ENCODE peak calls at places on chromosomes 6 and 20, in four cellular contexts. P is upper lobe of left lung, S is transverse colon, Z is A549. R is an unnamed sample.

GRCh38 chr6:128696651-128697391 is 176.4 kb upstream of the PTPRK start:
- DNase-seq in Z (peak; percentile 23), P (no peak), S (no peak), R (no peak)

GRCh38 chr6:20441921-20442320 is 40.2 kb downstream of the E2F3 start:
- DNase-seq in Z (no peak), P (no peak), S (no peak), R (no peak)

GRCh38 chr20:63529861-63530787 is 7.1 kb downstream of the PTK6 start:
- DNase-seq in P (peak; percentile 18), S (no peak), Z (no peak), R (no peak)

GRCh38 chr20:58610071-58610800 is 40.8 kb upstream of the STX16 start:
- DNase-seq in Z (no peak), S (no peak), P (no peak), R (no peak)

GRCh38 chr6:38524436-38525145 is 115.1 kb downstream of the BTBD9 start:
- DNase-seq in P (no peak), Z (no peak), S (no peak), R (no peak)

GRCh38 chr20:21613512-21613911 is 92.0 kb upstream of the PAX1 start:
- DNase-seq in P (no peak), Z (no peak), S (peak; percentile 37), R (no peak)

GRCh38 chr6:169994734-169995133 is 243.3 kb downstream of the ERMARD start:
- DNase-seq in P (peak; percentile 14), S (no peak), Z (no peak), R (no peak)

GRCh38 chr6:112235956-112236355 is 18.4 kb downstream of the LAMA4 start:
- DNase-seq in Z (no peak), S (no peak), P (no peak), R (no peak)

GRCh38 chr6:14228571-14228970 is 111.0 kb downstream of the CD83 start:
- DNase-seq in Z (no peak), P (no peak), S (no peak), R (no peak)

GRCh38 chr6:148565931-148566663 is 180.7 kb upstream of the UST start:
- DNase-seq in S (no peak), Z (no peak), P (peak; percentile 54), R (no peak)

GRCh38 chr6:33197431-33198048 is 2.9 kb downstream of the RXRB start:
- DNase-seq in Z (peak; percentile 68), P (peak; percentile 79), S (peak; percentile 37), R (no peak)

GRCh38 chr6:89369009-89369408 is 16.5 kb upstream of the UBE2J1 start:
- DNase-seq in S (peak; percentile 65), P (peak; percentile 58), Z (peak; percentile 24), R (peak; percentile 26)

GRCh38 chr20:58921564-58921963 is 59.5 kb upstream of the NELFCD start:
- DNase-seq in P (no peak), Z (no peak), S (no peak), R (no peak)

GRCh38 chr20:52824494-52825216 is 147.5 kb upstream of the TSHZ2 start:
- DNase-seq in S (no peak), P (no peak), Z (no peak), R (no peak)

GRCh38 chr6:131825946-131826345 is 18.1 kb downstream of the ENPP1 start:
- DNase-seq in Z (peak; percentile 3), S (no peak), P (no peak), R (no peak)

GRCh38 chr6:52955871-52956270 is 39.2 kb downstream of the GSTA4 start:
- DNase-seq in P (no peak), Z (no peak), S (no peak), R (no peak)

GRCh38 chr6:159083146-159083545 is 38.4 kb upstream of the TAGAP start:
- DNase-seq in S (no peak), P (no peak), Z (no peak), R (no peak)

GRCh38 chr6:159082039-159082815 is 37.4 kb upstream of the TAGAP start:
- DNase-seq in S (no peak), P (no peak), Z (no peak), R (no peak)

GRCh38 chr6:159085396-159085895 is 40.7 kb upstream of the TAGAP start:
- DNase-seq in Z (no peak), S (no peak), P (no peak), R (no peak)

GRCh38 chr6:159086033-159086618 is 41.3 kb upstream of the TAGAP start:
- DNase-seq in S (no peak), P (no peak), Z (no peak), R (no peak)

GRCh38 chr6:159084493-159085091 is 39.8 kb upstream of the TAGAP start:
- DNase-seq in Z (no peak), P (no peak), S (no peak), R (no peak)
- TF ChIP-seq EP300 in Z (no peak), P (no peak), S (no peak), R (no peak)

GRCh38 chr6:109008061-109008460 is 86.6 kb downstream of the SESN1 start:
- DNase-seq in Z (no peak), P (no peak), S (no peak), R (no peak)

GRCh38 chr6:109008951-109009760 is 85.5 kb downstream of the SESN1 start:
- DNase-seq in Z (peak; percentile 77), S (peak; percentile 96), P (peak; percentile 97), R (peak; percentile 95)

GRCh38 chr6:109010703-109011102 is 83.9 kb downstream of the SESN1 start:
- DNase-seq in S (no peak), P (no peak), Z (no peak), R (no peak)

GRCh38 chr6:109008537-109008950 is 86.1 kb downstream of the SESN1 start:
- DNase-seq in Z (no peak), S (no peak), P (no peak), R (no peak)

DNA sequence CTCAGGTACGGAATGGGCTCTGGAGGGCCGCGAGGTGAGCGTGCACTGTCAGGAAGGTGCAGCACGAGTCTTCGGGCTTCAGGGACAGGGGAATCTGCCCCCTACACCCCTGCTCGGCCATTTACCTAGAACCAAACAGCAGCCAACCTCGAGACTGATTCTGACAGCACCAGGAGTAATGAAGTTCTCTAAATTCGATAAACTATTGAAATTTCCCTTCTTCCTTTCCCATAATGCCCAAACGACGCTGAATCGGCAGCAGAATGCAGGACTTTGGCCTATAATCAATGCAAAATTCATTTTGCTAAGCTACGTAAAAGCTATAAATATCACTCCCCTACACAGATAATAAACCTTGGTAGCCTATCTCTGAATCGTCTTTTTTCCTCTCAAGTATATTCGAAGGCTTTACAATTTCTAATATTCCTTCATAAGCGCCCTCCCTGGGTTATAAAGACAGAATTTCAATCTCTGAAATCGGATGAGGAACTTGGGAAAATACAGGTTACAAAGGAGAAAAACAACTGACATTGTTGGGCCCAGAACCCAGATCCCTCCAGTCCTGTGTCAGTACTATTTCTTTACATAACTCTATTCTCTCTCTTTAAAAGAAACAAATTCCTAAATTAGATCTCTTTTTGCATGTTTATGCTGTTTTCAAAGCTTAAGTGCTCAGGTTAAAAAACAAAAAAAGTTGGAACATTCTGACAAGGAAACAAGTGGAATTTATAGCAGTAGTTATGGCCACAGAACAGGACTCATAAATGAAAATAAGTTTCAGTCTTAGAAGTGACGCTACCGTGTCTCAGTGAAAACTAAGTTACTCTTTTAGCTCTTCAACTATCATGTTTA is 84.7 kb downstream of the SESN1 start:
- DNase-seq in Z (no peak), P (no peak), S (no peak), R (no peak)
- TF ChIP-seq POLR2A in Z (no peak), P (no peak), S (peak; percentile 93), R (no peak)

GRCh38 chr20:38985603-38986170 is 23.5 kb downstream of the DHX35 start:
- DNase-seq in Z (no peak), P (no peak), S (no peak), R (no peak)
- TF ChIP-seq EP300 in Z (no peak), P (no peak), S (no peak), R (no peak)

GRCh38 chr20:41618807-41619294 is 674 bp upstream of the CHD6 start:
- DNase-seq in P (peak; percentile 24), Z (peak; percentile 24), S (no peak), R (no peak)

GRCh38 chr20:41617059-41617921 is 887 bp downstream of the CHD6 start:
- DNase-seq in Z (peak; percentile 28), S (peak; percentile 35), P (peak; percentile 36), R (peak; percentile 7)

GRCh38 chr20:41616228-41616627 is 1.9 kb downstream of the CHD6 start:
- DNase-seq in Z (no peak), S (no peak), P (no peak), R (no peak)

GRCh38 chr20:41619360-41620115 is 1.4 kb upstream of the CHD6 start:
- DNase-seq in S (no peak), P (no peak), Z (no peak), R (no peak)

DNA sequence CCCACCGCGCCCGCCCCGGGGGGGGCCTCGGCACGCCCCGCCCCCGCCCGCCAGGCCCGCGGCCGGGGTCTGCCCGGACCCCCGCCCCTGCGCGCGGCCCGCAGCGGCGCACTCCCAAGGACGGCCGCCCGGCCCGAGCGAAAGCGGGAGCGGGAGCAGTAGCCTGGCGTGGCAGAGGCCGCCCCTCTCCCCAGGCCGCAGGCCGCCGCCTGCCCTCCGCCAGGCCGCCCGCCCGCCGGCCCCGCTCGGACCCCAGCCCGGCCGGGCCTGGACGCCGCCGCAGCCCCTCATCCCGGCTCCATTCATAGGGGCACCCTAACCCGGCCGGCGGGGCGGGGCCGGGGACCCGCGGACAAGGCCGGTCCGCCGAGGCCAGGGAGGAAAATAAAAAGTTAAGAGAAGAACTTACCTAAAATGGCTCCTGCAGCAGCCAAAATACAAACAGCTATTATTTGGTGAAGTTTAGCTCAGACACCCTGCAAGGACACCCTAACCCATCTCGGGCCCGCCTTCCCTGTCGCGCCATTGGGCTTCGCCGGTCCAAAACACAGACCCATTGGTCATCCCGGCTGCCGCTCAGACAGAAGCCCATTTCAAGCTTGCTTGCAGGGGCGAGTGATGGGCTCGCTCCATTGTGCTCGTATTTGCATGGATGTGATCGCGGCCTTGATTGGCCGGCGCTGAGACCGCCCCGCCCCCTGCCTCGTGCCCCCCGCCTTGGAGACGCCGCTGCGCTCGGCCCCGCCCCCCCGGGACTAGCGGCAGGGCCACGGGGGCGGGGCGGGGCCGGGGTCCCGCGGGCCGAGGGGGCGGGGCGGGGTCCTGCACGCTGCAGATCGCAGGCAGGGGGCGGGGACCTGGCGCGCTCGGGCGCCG is at the start of gene CHD6:
- DNase-seq in S (peak; percentile 99), Z (peak; percentile 99), P (peak; percentile 100), R (peak; percentile 98)
- TF ChIP-seq POLR2A in S (peak; percentile 46), Z (no peak), P (no peak), R (no peak)

R was measured in tibial nerve.